ENCODE peak calls at places on chromosome 17, in six cellular contexts. One of them, this sample, is unnamed.
A peak's percentile ranks its signal among the peaks of the same experiment; 100 is the strongest.

GRCh38 chr17:66348605-66349165 is 46.3 kb downstream of the PRKCA start:
- DNase-seq in psoas muscle: no peak
- DNase-seq in fibroblast of pulmonary artery: peak; percentile 77
- DNase-seq in lower leg skin: no peak
- DNase-seq in cardiac fibroblast: peak; percentile 78
- DNase-seq in IMR-90: peak; percentile 89
- DNase-seq in this sample: no peak

GRCh38 chr17:38702900-38703741 is 2.0 kb upstream of the MLLT6 start:
- DNase-seq in cardiac fibroblast: no peak
- DNase-seq in psoas muscle: no peak
- DNase-seq in lower leg skin: peak; percentile 31
- DNase-seq in IMR-90: no peak
- DNase-seq in fibroblast of pulmonary artery: no peak
- DNase-seq in this sample: no peak

GRCh38 chr17:63423963-63424362 is 22.1 kb downstream of the CYB561 start:
- DNase-seq in psoas muscle: no peak
- DNase-seq in fibroblast of pulmonary artery: no peak
- DNase-seq in lower leg skin: no peak
- DNase-seq in IMR-90: no peak
- DNase-seq in cardiac fibroblast: no peak
- DNase-seq in this sample: no peak

GRCh38 chr17:78780852-78781338 is 1.2 kb downstream of the CYTH1 start:
- DNase-seq in lower leg skin: no peak
- DNase-seq in cardiac fibroblast: no peak
- DNase-seq in IMR-90: no peak
- DNase-seq in fibroblast of pulmonary artery: no peak
- DNase-seq in psoas muscle: no peak
- DNase-seq in this sample: no peak

GRCh38 chr17:9932481-9932880 is 27.4 kb upstream of the RCVRN start:
- DNase-seq in fibroblast of pulmonary artery: no peak
- DNase-seq in lower leg skin: no peak
- DNase-seq in IMR-90: peak; percentile 57
- DNase-seq in cardiac fibroblast: peak; percentile 28
- DNase-seq in psoas muscle: no peak
- DNase-seq in this sample: no peak

GRCh38 chr17:66541461-66542182 is 239.2 kb downstream of the PRKCA start:
- DNase-seq in psoas muscle: no peak
- DNase-seq in fibroblast of pulmonary artery: peak; percentile 49
- DNase-seq in IMR-90: no peak
- DNase-seq in lower leg skin: no peak
- DNase-seq in cardiac fibroblast: peak; percentile 82
- DNase-seq in this sample: no peak

GRCh38 chr17:60231234-60231633 is 81.5 kb downstream of the CA4 start:
- DNase-seq in fibroblast of pulmonary artery: peak; percentile 60
- DNase-seq in psoas muscle: no peak
- DNase-seq in IMR-90: peak; percentile 39
- DNase-seq in cardiac fibroblast: peak; percentile 58
- DNase-seq in lower leg skin: no peak
- DNase-seq in this sample: no peak

GRCh38 chr17:81342700-81343070 is 47.6 kb upstream of the SLC38A10 start:
- DNase-seq in psoas muscle: no peak
- DNase-seq in cardiac fibroblast: peak; percentile 49
- DNase-seq in lower leg skin: no peak
- DNase-seq in IMR-90: no peak
- DNase-seq in fibroblast of pulmonary artery: no peak
- DNase-seq in this sample: no peak

GRCh38 chr17:40666366-40666765 is 1.4 kb upstream of the KRT222 start:
- DNase-seq in cardiac fibroblast: no peak
- DNase-seq in lower leg skin: no peak
- DNase-seq in psoas muscle: no peak
- DNase-seq in fibroblast of pulmonary artery: no peak
- DNase-seq in IMR-90: no peak
- DNase-seq in this sample: no peak

GRCh38 chr17:61070649-61071048 is 329.0 kb upstream of the TBX2 start:
- DNase-seq in IMR-90: no peak
- DNase-seq in lower leg skin: no peak
- DNase-seq in psoas muscle: no peak
- DNase-seq in fibroblast of pulmonary artery: no peak
- DNase-seq in cardiac fibroblast: no peak
- DNase-seq in this sample: no peak

GRCh38 chr17:6374761-6375312 is 60.1 kb downstream of the AIPL1 start:
- DNase-seq in fibroblast of pulmonary artery: peak; percentile 6
- DNase-seq in psoas muscle: no peak
- DNase-seq in cardiac fibroblast: peak; percentile 1
- DNase-seq in IMR-90: peak; percentile 61
- DNase-seq in lower leg skin: no peak
- DNase-seq in this sample: no peak

GRCh38 chr17:57541472-57542394 is 203.4 kb downstream of the CCDC182 start:
- DNase-seq in fibroblast of pulmonary artery: peak; percentile 91
- DNase-seq in psoas muscle: peak; percentile 82
- DNase-seq in cardiac fibroblast: peak; percentile 91
- DNase-seq in IMR-90: peak; percentile 50
- DNase-seq in lower leg skin: peak; percentile 26
- DNase-seq in this sample: peak; percentile 95

GRCh38 chr17:80512233-80512632 is 32.4 kb upstream of the RPTOR start:
- DNase-seq in cardiac fibroblast: no peak
- DNase-seq in psoas muscle: no peak
- DNase-seq in lower leg skin: no peak
- DNase-seq in IMR-90: peak; percentile 79
- DNase-seq in fibroblast of pulmonary artery: no peak
- DNase-seq in this sample: no peak

GRCh38 chr17:80644588-80644987 is 100.0 kb downstream of the RPTOR start:
- DNase-seq in psoas muscle: no peak
- DNase-seq in fibroblast of pulmonary artery: no peak
- DNase-seq in IMR-90: peak; percentile 50
- DNase-seq in cardiac fibroblast: no peak
- DNase-seq in lower leg skin: no peak
- DNase-seq in this sample: no peak

GRCh38 chr17:48127371-48128051 is 19.9 kb downstream of the SNX11 start:
- DNase-seq in IMR-90: no peak
- DNase-seq in lower leg skin: no peak
- DNase-seq in psoas muscle: no peak
- DNase-seq in cardiac fibroblast: no peak
- DNase-seq in fibroblast of pulmonary artery: peak; percentile 21
- DNase-seq in this sample: no peak

GRCh38 chr17:62064791-62065563 is at the start of gene MED13:
- DNase-seq in fibroblast of pulmonary artery: peak; percentile 33
- DNase-seq in psoas muscle: peak; percentile 84
- DNase-seq in IMR-90: peak; percentile 19
- DNase-seq in lower leg skin: peak; percentile 49
- DNase-seq in cardiac fibroblast: peak; percentile 45
- DNase-seq in this sample: peak; percentile 65

GRCh38 chr17:21190078-21190477 is 23.9 kb downstream of the TMEM11 start:
- DNase-seq in IMR-90: no peak
- DNase-seq in fibroblast of pulmonary artery: no peak
- DNase-seq in lower leg skin: no peak
- DNase-seq in psoas muscle: no peak
- DNase-seq in cardiac fibroblast: no peak
- DNase-seq in this sample: no peak

GRCh38 chr17:47315451-47316266 is 8.1 kb upstream of the EFCAB13 start:
- DNase-seq in fibroblast of pulmonary artery: peak; percentile 93
- DNase-seq in IMR-90: peak; percentile 99
- DNase-seq in lower leg skin: peak; percentile 52
- DNase-seq in cardiac fibroblast: peak; percentile 89
- DNase-seq in psoas muscle: no peak
- DNase-seq in this sample: no peak

GRCh38 chr17:40540448-40540847 is 24.8 kb downstream of the CCR7 start:
- DNase-seq in fibroblast of pulmonary artery: no peak
- DNase-seq in cardiac fibroblast: no peak
- DNase-seq in psoas muscle: no peak
- DNase-seq in IMR-90: no peak
- DNase-seq in lower leg skin: no peak
- DNase-seq in this sample: no peak

GRCh38 chr17:78529251-78529650 is 47.9 kb downstream of the DNAH17 start:
- DNase-seq in psoas muscle: no peak
- DNase-seq in IMR-90: no peak
- DNase-seq in fibroblast of pulmonary artery: no peak
- DNase-seq in lower leg skin: no peak
- DNase-seq in cardiac fibroblast: no peak
- DNase-seq in this sample: no peak

GRCh38 chr17:13650096-13650675 is 48.5 kb upstream of the HS3ST3A1 start:
- DNase-seq in IMR-90: peak; percentile 57
- DNase-seq in psoas muscle: no peak
- DNase-seq in lower leg skin: no peak
- DNase-seq in fibroblast of pulmonary artery: no peak
- DNase-seq in cardiac fibroblast: no peak
- DNase-seq in this sample: no peak

GRCh38 chr17:1222321-1222720 is 42.5 kb upstream of the ABR start:
- DNase-seq in psoas muscle: no peak
- DNase-seq in lower leg skin: no peak
- DNase-seq in fibroblast of pulmonary artery: no peak
- DNase-seq in IMR-90: no peak
- DNase-seq in cardiac fibroblast: no peak
- DNase-seq in this sample: no peak

GRCh38 chr17:4998666-4999428 is 1.1 kb downstream of the KIF1C start:
- DNase-seq in lower leg skin: peak; percentile 22
- DNase-seq in cardiac fibroblast: no peak
- DNase-seq in IMR-90: no peak
- DNase-seq in psoas muscle: no peak
- DNase-seq in fibroblast of pulmonary artery: no peak
- DNase-seq in this sample: no peak

GRCh38 chr17:19448341-19449268 is 37.6 kb downstream of the RNF112 start:
- DNase-seq in psoas muscle: no peak
- DNase-seq in cardiac fibroblast: peak; percentile 99
- DNase-seq in lower leg skin: peak; percentile 61
- DNase-seq in IMR-90: peak; percentile 99
- DNase-seq in fibroblast of pulmonary artery: peak; percentile 99
- DNase-seq in this sample: peak; percentile 64

GRCh38 chr17:12765544-12765943 is 23.8 kb upstream of the ARHGAP44 start:
- DNase-seq in IMR-90: peak; percentile 96
- DNase-seq in fibroblast of pulmonary artery: peak; percentile 88
- DNase-seq in psoas muscle: no peak
- DNase-seq in lower leg skin: no peak
- DNase-seq in cardiac fibroblast: peak; percentile 88
- DNase-seq in this sample: peak; percentile 68

GRCh38 chr17:51371732-51372151 is 111.4 kb downstream of the UTP18 start:
- DNase-seq in cardiac fibroblast: peak; percentile 56
- DNase-seq in psoas muscle: no peak
- DNase-seq in fibroblast of pulmonary artery: peak; percentile 57
- DNase-seq in lower leg skin: no peak
- DNase-seq in IMR-90: peak; percentile 50
- DNase-seq in this sample: no peak

GRCh38 chr17:36550491-36551417 is 6.0 kb downstream of the GGNBP2 start:
- DNase-seq in cardiac fibroblast: no peak
- DNase-seq in psoas muscle: no peak
- DNase-seq in fibroblast of pulmonary artery: no peak
- DNase-seq in lower leg skin: no peak
- DNase-seq in IMR-90: no peak
- DNase-seq in this sample: no peak

GRCh38 chr17:37276475-37276874 is 99.3 kb upstream of the C17orf78 start:
- DNase-seq in fibroblast of pulmonary artery: no peak
- DNase-seq in cardiac fibroblast: no peak
- DNase-seq in IMR-90: peak; percentile 9
- DNase-seq in lower leg skin: no peak
- DNase-seq in psoas muscle: no peak
- DNase-seq in this sample: no peak

GRCh38 chr17:57033296-57033695 is 51.8 kb upstream of the AKAP1 start:
- DNase-seq in lower leg skin: no peak
- DNase-seq in IMR-90: no peak
- DNase-seq in fibroblast of pulmonary artery: no peak
- DNase-seq in psoas muscle: no peak
- DNase-seq in cardiac fibroblast: peak; percentile 8
- DNase-seq in this sample: no peak

GRCh38 chr17:4175921-4176802 is 33.2 kb downstream of the CYB5D2 start:
- DNase-seq in cardiac fibroblast: no peak
- DNase-seq in IMR-90: peak; percentile 45
- DNase-seq in psoas muscle: no peak
- DNase-seq in lower leg skin: no peak
- DNase-seq in fibroblast of pulmonary artery: no peak
- DNase-seq in this sample: no peak

GRCh38 chr17:7484067-7484963 is at the start of gene POLR2A:
- DNase-seq in fibroblast of pulmonary artery: peak; percentile 99
- DNase-seq in psoas muscle: peak; percentile 99
- DNase-seq in lower leg skin: peak; percentile 96
- DNase-seq in cardiac fibroblast: peak; percentile 99
- DNase-seq in IMR-90: peak; percentile 98
- DNase-seq in this sample: peak; percentile 99
- TF ChIP-seq CTCF in fibroblast of pulmonary artery: no peak
- TF ChIP-seq CTCF in psoas muscle: peak; percentile 9
- TF ChIP-seq CTCF in lower leg skin: no peak
- TF ChIP-seq CTCF in cardiac fibroblast: peak; percentile 8
- TF ChIP-seq CTCF in IMR-90: peak; percentile 27
- TF ChIP-seq CTCF in this sample: no peak

DNA sequence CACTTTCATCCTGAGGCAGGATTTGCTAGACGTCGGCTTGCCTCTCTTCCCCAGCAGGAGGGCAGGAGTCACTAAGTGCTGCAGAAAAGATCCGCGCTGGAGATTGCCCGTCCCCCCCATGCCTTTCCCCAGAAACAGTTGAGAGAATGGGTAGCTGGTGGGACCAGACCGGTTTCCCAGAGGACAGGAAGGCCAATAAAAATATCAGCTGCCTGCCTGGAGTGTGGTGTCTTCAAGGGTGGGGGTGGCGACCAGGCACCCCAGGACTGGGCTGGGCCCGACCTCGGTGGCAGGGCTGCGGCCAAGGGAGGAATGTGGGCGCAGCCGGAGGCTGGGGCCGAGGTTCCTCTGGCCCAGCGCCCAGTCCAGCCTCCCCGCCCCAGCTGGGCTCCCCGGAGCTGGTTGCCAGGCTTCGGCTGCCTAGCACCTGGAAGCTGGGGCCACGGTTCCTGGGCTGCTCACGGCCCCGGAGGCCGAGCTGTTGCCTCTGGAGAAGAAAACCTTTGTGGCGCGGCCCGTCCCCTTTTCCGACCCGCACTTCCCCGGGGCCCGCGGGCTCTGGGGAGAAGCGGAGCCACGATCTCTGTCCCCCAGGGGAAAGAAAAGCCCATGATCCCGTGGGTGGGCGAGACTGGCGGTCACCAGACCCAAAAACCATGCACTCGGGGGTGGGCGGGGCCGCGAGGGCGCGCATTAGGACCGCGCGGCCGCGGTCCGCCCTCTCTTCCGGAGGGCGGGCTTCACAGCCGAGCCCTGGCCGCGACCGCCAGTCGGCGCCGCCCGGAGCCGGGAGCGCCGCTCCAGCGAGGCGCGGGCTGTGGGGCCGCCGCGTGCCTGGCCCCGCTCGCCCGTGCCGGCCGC is at the start of gene TRAF4:
- DNase-seq in lower leg skin: peak; percentile 69
- DNase-seq in psoas muscle: peak; percentile 84
- DNase-seq in cardiac fibroblast: peak; percentile 86
- DNase-seq in fibroblast of pulmonary artery: peak; percentile 75
- DNase-seq in IMR-90: peak; percentile 84
- DNase-seq in this sample: no peak
- TF ChIP-seq CTCF in lower leg skin: no peak
- TF ChIP-seq CTCF in psoas muscle: peak; percentile 31
- TF ChIP-seq CTCF in cardiac fibroblast: peak; percentile 14
- TF ChIP-seq CTCF in fibroblast of pulmonary artery: no peak
- TF ChIP-seq CTCF in IMR-90: peak; percentile 39
- TF ChIP-seq CTCF in this sample: no peak

GRCh38 chr17:67833946-67834631 is 8.8 kb downstream of the BPTF start:
- DNase-seq in fibroblast of pulmonary artery: no peak
- DNase-seq in psoas muscle: no peak
- DNase-seq in IMR-90: no peak
- DNase-seq in cardiac fibroblast: no peak
- DNase-seq in lower leg skin: no peak
- DNase-seq in this sample: no peak
- TF ChIP-seq CTCF in fibroblast of pulmonary artery: no peak
- TF ChIP-seq CTCF in psoas muscle: no peak
- TF ChIP-seq CTCF in IMR-90: no peak
- TF ChIP-seq CTCF in cardiac fibroblast: no peak
- TF ChIP-seq CTCF in lower leg skin: no peak
- TF ChIP-seq CTCF in this sample: no peak

GRCh38 chr17:35117984-35118383 is 1.7 kb downstream of the RAD51D start:
- DNase-seq in cardiac fibroblast: peak; percentile 47
- DNase-seq in lower leg skin: no peak
- DNase-seq in psoas muscle: no peak
- DNase-seq in IMR-90: peak; percentile 23
- DNase-seq in fibroblast of pulmonary artery: peak; percentile 55
- DNase-seq in this sample: no peak
- TF ChIP-seq CTCF in cardiac fibroblast: peak; percentile 25
- TF ChIP-seq CTCF in lower leg skin: no peak
- TF ChIP-seq CTCF in psoas muscle: no peak
- TF ChIP-seq CTCF in IMR-90: peak; percentile 37
- TF ChIP-seq CTCF in fibroblast of pulmonary artery: peak; percentile 40
- TF ChIP-seq CTCF in this sample: no peak

This sample was measured in right atrium auricular region.